ENCODE peak calls at places on chromosomes 2 and 18, in nine cellular contexts. A is MCF 10A; I is GM20000; Z is left ventricle myocardium inferior; G is CD4-positive, alpha-beta T cell; L is body of pancreas; K is Peyer's patch; B is cardiac muscle cell; N is neural progenitor cell. O is an unnamed sample.

GRCh38 chr2:96485751-96486643 is 19.2 kb downstream of the NEURL3 start:
- DNase-seq in A (peak), I (peak), Z (peak), G (peak), L (peak), K (peak), B (peak), N (no peak), O (no peak)

GRCh38 chr2:188970201-188970600 is 4.0 kb upstream of the COL3A1 start:
- DNase-seq in A (no peak), I (no peak), Z (no peak), G (no peak), L (no peak), K (no peak), B (peak), N (no peak), O (no peak)

GRCh38 chr2:32135409-32135808 is 30.3 kb upstream of the SLC30A6 start:
- DNase-seq in A (peak), I (peak), Z (no peak), G (no peak), L (peak), K (no peak), B (peak), N (no peak), O (no peak)

GRCh38 chr2:161355985-161356384 is 47.8 kb downstream of the PSMD14 start:
- DNase-seq in A (no peak), I (no peak), Z (no peak), G (no peak), L (no peak), K (no peak), B (no peak), N (no peak), O (no peak)

GRCh38 chr2:161954103-161954502 is 119.9 kb downstream of the DPP4 start:
- DNase-seq in A (no peak), I (no peak), Z (no peak), G (no peak), L (no peak), K (no peak), B (no peak), N (no peak), O (no peak)

GRCh38 chr18:456361-456821 is 44.1 kb downstream of the COLEC12 start:
- DNase-seq in A (no peak), I (no peak), Z (peak), G (no peak), L (peak), K (no peak), B (peak), N (no peak), O (no peak)

GRCh38 chr2:229492034-229492433 is 220.9 kb upstream of the PID1 start:
- DNase-seq in A (peak), I (no peak), Z (no peak), G (no peak), L (no peak), K (no peak), B (no peak), N (no peak), O (no peak)

GRCh38 chr2:180196419-180196977 is 189.4 kb upstream of the CWC22 start:
- DNase-seq in A (no peak), I (no peak), Z (no peak), G (no peak), L (no peak), K (no peak), B (no peak), N (no peak), O (no peak)

GRCh38 chr2:30421551-30422436 is 25.3 kb upstream of the LCLAT1 start:
- DNase-seq in A (no peak), I (peak), Z (no peak), G (no peak), L (no peak), K (no peak), B (peak), N (peak), O (peak)

GRCh38 chr2:129760669-129761068 is 218.8 kb upstream of the RAB6C start:
- DNase-seq in A (no peak), I (no peak), Z (no peak), G (no peak), L (no peak), K (no peak), B (no peak), N (no peak), O (peak)

GRCh38 chr2:20452551-20452950 is 5.7 kb downstream of the RHOB start:
- DNase-seq in A (peak), I (no peak), Z (no peak), G (peak), L (peak), K (no peak), B (peak), N (peak), O (no peak)

GRCh38 chr2:1593371-1594205 is 150.7 kb downstream of the PXDN start:
- DNase-seq in A (peak), I (no peak), Z (peak), G (peak), L (no peak), K (no peak), B (peak), N (peak), O (peak)

GRCh38 chr2:65464604-65465003 is 32.2 kb upstream of the SPRED2 start:
- DNase-seq in A (no peak), I (no peak), Z (peak), G (no peak), L (no peak), K (no peak), B (no peak), N (no peak), O (no peak)

GRCh38 chr2:237720962-237721361 is 77.6 kb upstream of the RBM44 start:
- DNase-seq in A (no peak), I (no peak), Z (no peak), G (no peak), L (no peak), K (peak), B (peak), N (no peak), O (no peak)

GRCh38 chr2:238857929-238858328 is 10.0 kb downstream of the TWIST2 start:
- DNase-seq in A (no peak), I (no peak), Z (no peak), G (no peak), L (no peak), K (no peak), B (no peak), N (no peak), O (no peak)

GRCh38 chr2:106269591-106270291 is 75.6 kb upstream of the UXS1 start:
- DNase-seq in A (peak), I (no peak), Z (peak), G (peak), L (peak), K (peak), B (peak), N (no peak), O (peak)

GRCh38 chr18:31723998-31724711 is 36.5 kb downstream of the SLC25A52 start:
- DNase-seq in A (no peak), I (no peak), Z (peak), G (no peak), L (peak), K (no peak), B (peak), N (no peak), O (no peak)

GRCh38 chr18:57574866-57575265 is 11.6 kb downstream of the FECH start:
- DNase-seq in A (no peak), I (no peak), Z (no peak), G (no peak), L (no peak), K (no peak), B (no peak), N (no peak), O (no peak)

GRCh38 chr2:176680916-176681315 is 411.7 kb downstream of the MTX2 start:
- DNase-seq in A (peak), I (no peak), Z (no peak), G (no peak), L (no peak), K (no peak), B (peak), N (no peak), O (no peak)

GRCh38 chr18:64807560-64807959 is 658.7 kb upstream of the LINC00305 start:
- DNase-seq in A (no peak), I (no peak), Z (no peak), G (no peak), L (no peak), K (no peak), B (no peak), N (no peak), O (no peak)

GRCh38 chr2:163734911-163735691 is 707 bp downstream of the FIGN start:
- DNase-seq in A (peak), I (no peak), Z (no peak), G (no peak), L (no peak), K (no peak), B (peak), N (peak), O (no peak)

GRCh38 chr2:144128104-144128746 is 391.7 kb downstream of the ZEB2 start:
- DNase-seq in A (no peak), I (no peak), Z (no peak), G (no peak), L (no peak), K (no peak), B (no peak), N (no peak), O (no peak)

GRCh38 chr2:172333626-172334330 is 93.6 kb upstream of the ITGA6 start:
- DNase-seq in A (no peak), I (no peak), Z (no peak), G (no peak), L (peak), K (no peak), B (no peak), N (no peak), O (no peak)

GRCh38 chr2:113176696-113177355 is 3.1 kb downstream of the PSD4 start:
- DNase-seq in A (no peak), I (no peak), Z (no peak), G (no peak), L (no peak), K (no peak), B (no peak), N (no peak), O (no peak)

GRCh38 chr2:64988420-64989125 is 626 bp upstream of the SLC1A4 start:
- DNase-seq in A (peak), I (peak), Z (peak), G (peak), L (peak), K (peak), B (peak), N (peak), O (peak)

GRCh38 chr2:1378456-1379150 is 34.7 kb upstream of the TPO start:
- DNase-seq in A (no peak), I (no peak), Z (no peak), G (no peak), L (peak), K (no peak), B (no peak), N (no peak), O (no peak)

GRCh38 chr2:159046966-159047365 is 78.5 kb downstream of the TANC1 start:
- DNase-seq in A (no peak), I (no peak), Z (no peak), G (no peak), L (no peak), K (no peak), B (peak), N (no peak), O (no peak)

GRCh38 chr2:10668402-10669012 is 21.3 kb downstream of the NOL10 start:
- DNase-seq in A (peak), I (peak), Z (no peak), G (no peak), L (peak), K (no peak), B (peak), N (peak), O (no peak)

GRCh38 chr18:26568513-26568912 is 20.2 kb upstream of the KCTD1 start:
- DNase-seq in A (no peak), I (no peak), Z (no peak), G (no peak), L (no peak), K (no peak), B (no peak), N (no peak), O (no peak)

GRCh38 chr2:206804326-206804725 is 38.9 kb downstream of the FASTKD2 start:
- DNase-seq in A (no peak), I (no peak), Z (no peak), G (no peak), L (no peak), K (no peak), B (no peak), N (no peak), O (no peak)

DNA sequence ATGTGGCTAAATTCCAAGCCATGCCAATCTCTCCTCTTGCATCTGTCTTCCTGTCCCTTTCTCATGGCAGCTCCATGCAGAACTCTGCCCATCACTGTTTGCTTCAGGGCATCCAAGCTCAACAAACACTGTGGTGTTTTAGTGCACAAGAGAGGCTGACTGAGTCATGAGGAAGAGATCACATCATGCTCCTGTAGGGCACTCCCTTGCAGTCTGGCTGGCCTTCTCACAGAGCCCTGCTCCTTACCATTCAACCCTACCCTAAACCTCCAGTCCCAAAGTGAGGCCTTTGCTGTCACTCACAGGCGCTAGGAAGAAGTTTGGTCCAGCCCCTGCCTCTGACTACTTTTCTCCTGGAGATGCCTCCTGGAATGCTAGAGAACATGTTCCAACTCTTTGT is 194.0 kb downstream of the LRATD1 start:
- DNase-seq in A (peak), I (no peak), Z (no peak), G (no peak), L (no peak), K (no peak), B (no peak), N (no peak), O (no peak)
- TF ChIP-seq CTCF in A (no peak), I (no peak), Z (no peak), G (no peak), L (no peak), K (no peak), B (no peak), N (no peak), O (no peak)

GRCh38 chr2:63124209-63124608 is 73.6 kb downstream of the OTX1 start:
- DNase-seq in A (peak), I (peak), Z (no peak), G (no peak), L (no peak), K (no peak), B (no peak), N (no peak), O (no peak)

GRCh38 chr2:63122921-63123320 is 72.3 kb downstream of the OTX1 start:
- DNase-seq in A (no peak), I (no peak), Z (no peak), G (no peak), L (no peak), K (no peak), B (no peak), N (no peak), O (no peak)

GRCh38 chr2:63124850-63125249 is 74.2 kb downstream of the OTX1 start:
- DNase-seq in A (no peak), I (peak), Z (no peak), G (no peak), L (no peak), K (no peak), B (no peak), N (no peak), O (no peak)

GRCh38 chr2:63121055-63121834 is 70.6 kb downstream of the OTX1 start:
- DNase-seq in A (no peak), I (no peak), Z (no peak), G (no peak), L (no peak), K (no peak), B (no peak), N (no peak), O (no peak)
- TF ChIP-seq CTCF in A (no peak), I (no peak), Z (no peak), G (no peak), L (no peak), K (no peak), B (no peak), N (peak), O (no peak)

GRCh38 chr2:99728166-99728565 is 238.3 kb upstream of the REV1 start:
- DNase-seq in A (no peak), I (no peak), Z (no peak), G (no peak), L (no peak), K (no peak), B (no peak), N (no peak), O (no peak)

GRCh38 chr2:99727199-99727598 is 237.4 kb upstream of the REV1 start:
- DNase-seq in A (no peak), I (no peak), Z (no peak), G (no peak), L (no peak), K (no peak), B (no peak), N (no peak), O (no peak)

GRCh38 chr2:99722726-99723125 is 232.9 kb upstream of the REV1 start:
- DNase-seq in A (no peak), I (no peak), Z (no peak), G (no peak), L (no peak), K (no peak), B (no peak), N (no peak), O (no peak)

GRCh38 chr2:99723632-99724031 is 233.8 kb upstream of the REV1 start:
- DNase-seq in A (no peak), I (no peak), Z (no peak), G (no peak), L (no peak), K (no peak), B (no peak), N (no peak), O (no peak)

GRCh38 chr2:99725810-99726209 is 236.0 kb upstream of the REV1 start:
- DNase-seq in A (no peak), I (no peak), Z (no peak), G (no peak), L (no peak), K (no peak), B (no peak), N (no peak), O (no peak)
- TF ChIP-seq CTCF in A (peak), I (no peak), Z (peak), G (no peak), L (no peak), K (peak), B (peak), N (peak), O (no peak)

GRCh38 chr2:88554189-88554588 is 73.1 kb downstream of the EIF2AK3 start:
- DNase-seq in A (peak), I (no peak), Z (no peak), G (no peak), L (no peak), K (no peak), B (no peak), N (peak), O (no peak)
- TF ChIP-seq CTCF in A (peak), I (no peak), Z (peak), G (no peak), L (no peak), K (no peak), B (peak), N (peak), O (no peak)

DNA sequence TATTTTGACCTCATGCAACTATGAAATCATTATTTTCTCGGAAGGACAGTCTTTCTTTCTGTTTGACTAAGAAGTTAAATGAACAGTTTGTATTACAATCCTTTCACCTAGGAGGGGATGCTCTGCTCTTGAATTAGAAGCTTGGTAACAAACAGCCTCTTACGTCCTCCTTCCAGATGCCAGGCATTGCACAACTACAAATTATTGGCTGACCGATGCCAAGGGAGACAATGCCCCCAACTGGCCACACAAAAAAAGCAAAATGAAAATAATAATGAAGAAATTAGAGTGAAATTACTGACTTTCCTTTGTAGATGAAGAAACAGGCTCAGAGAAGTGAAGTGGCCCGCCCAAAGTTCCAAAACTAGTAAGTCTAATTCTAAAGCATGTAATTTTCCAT is 177.9 kb downstream of the CYRIA start:
- DNase-seq in A (peak), I (no peak), Z (no peak), G (no peak), L (peak), K (no peak), B (peak), N (peak), O (no peak)
- TF ChIP-seq CTCF in A (peak), I (no peak), Z (peak), G (no peak), L (no peak), K (peak), B (peak), N (peak), O (peak)

GRCh38 chr2:219733746-219734145 is 106.3 kb downstream of the SLC4A3 start:
- DNase-seq in A (no peak), I (no peak), Z (no peak), G (no peak), L (no peak), K (no peak), B (no peak), N (no peak), O (no peak)

GRCh38 chr2:219736196-219736595 is 108.8 kb downstream of the SLC4A3 start:
- DNase-seq in A (peak), I (peak), Z (no peak), G (no peak), L (peak), K (no peak), B (peak), N (peak), O (no peak)

GRCh38 chr2:219739061-219739460 is 111.6 kb downstream of the SLC4A3 start:
- DNase-seq in A (no peak), I (no peak), Z (no peak), G (no peak), L (no peak), K (no peak), B (peak), N (no peak), O (no peak)

GRCh38 chr2:219739866-219740440 is 112.5 kb downstream of the SLC4A3 start:
- DNase-seq in A (no peak), I (no peak), Z (no peak), G (no peak), L (no peak), K (no peak), B (no peak), N (no peak), O (no peak)

GRCh38 chr2:219737270-219737691 is 109.9 kb downstream of the SLC4A3 start:
- DNase-seq in A (no peak), I (no peak), Z (peak), G (no peak), L (no peak), K (no peak), B (peak), N (peak), O (peak)
- TF ChIP-seq CTCF in A (peak), I (no peak), Z (peak), G (no peak), L (no peak), K (no peak), B (peak), N (peak), O (no peak)

O was measured in glutamatergic neuron.